ENCODE peak calls at places on chromosome X, in ten cellular contexts. One of them, this sample, is unnamed.
A peak's percentile ranks its signal among the peaks of the same experiment; 100 is the strongest.

GRCh38 chrX:87005183-87005582 is 512.4 kb upstream of the KLHL4 start:
- DNase-seq in activated CD4-positive, alpha-beta T cell treated with anti-CD3 and anti-CD28 coated beads, Interleukin-2, amount 10 ng/mL, durations not matched to agents 7 days and 5 days: no peak
- DNase-seq in stromal cell of bone marrow: no peak
- DNase-seq in MG63: no peak
- DNase-seq in thyroid gland: no peak
- DNase-seq in NCI-H2029: no peak
- DNase-seq in foreskin fibroblast: no peak
- DNase-seq in mammary epithelial cell: no peak
- DNase-seq in OCI-M1: no peak
- DNase-seq in left ventricle myocardium inferior: no peak
- DNase-seq in this sample: no peak

GRCh38 chrX:68238568-68238967 is 194.7 kb downstream of the OPHN1 start:
- DNase-seq in left ventricle myocardium inferior: no peak
- DNase-seq in activated CD4-positive, alpha-beta T cell treated with anti-CD3 and anti-CD28 coated beads, Interleukin-2, amount 10 ng/mL, durations not matched to agents 7 days and 5 days: no peak
- DNase-seq in stromal cell of bone marrow: no peak
- DNase-seq in MG63: no peak
- DNase-seq in mammary epithelial cell: no peak
- DNase-seq in NCI-H2029: no peak
- DNase-seq in thyroid gland: no peak
- DNase-seq in OCI-M1: peak; percentile 14
- DNase-seq in foreskin fibroblast: no peak
- DNase-seq in this sample: no peak

GRCh38 chrX:21151051-21151450 is 223.2 kb upstream of the CNKSR2 start:
- DNase-seq in stromal cell of bone marrow: no peak
- DNase-seq in OCI-M1: no peak
- DNase-seq in activated CD4-positive, alpha-beta T cell treated with anti-CD3 and anti-CD28 coated beads, Interleukin-2, amount 10 ng/mL, durations not matched to agents 7 days and 5 days: no peak
- DNase-seq in thyroid gland: no peak
- DNase-seq in mammary epithelial cell: no peak
- DNase-seq in NCI-H2029: no peak
- DNase-seq in left ventricle myocardium inferior: no peak
- DNase-seq in foreskin fibroblast: no peak
- DNase-seq in MG63: no peak
- DNase-seq in this sample: no peak

GRCh38 chrX:121254336-121254735 is 206.9 kb downstream of the GLUD2 start:
- DNase-seq in activated CD4-positive, alpha-beta T cell treated with anti-CD3 and anti-CD28 coated beads, Interleukin-2, amount 10 ng/mL, durations not matched to agents 7 days and 5 days: no peak
- DNase-seq in stromal cell of bone marrow: no peak
- DNase-seq in MG63: no peak
- DNase-seq in NCI-H2029: no peak
- DNase-seq in left ventricle myocardium inferior: no peak
- DNase-seq in foreskin fibroblast: no peak
- DNase-seq in thyroid gland: no peak
- DNase-seq in OCI-M1: peak; percentile 7
- DNase-seq in mammary epithelial cell: no peak
- DNase-seq in this sample: no peak

GRCh38 chrX:38215141-38215540 is 5.5 kb downstream of the SRPX start:
- DNase-seq in mammary epithelial cell: peak; percentile 76
- DNase-seq in MG63: no peak
- DNase-seq in OCI-M1: no peak
- DNase-seq in NCI-H2029: no peak
- DNase-seq in thyroid gland: no peak
- DNase-seq in stromal cell of bone marrow: peak; percentile 61
- DNase-seq in left ventricle myocardium inferior: no peak
- DNase-seq in foreskin fibroblast: peak; percentile 79
- DNase-seq in activated CD4-positive, alpha-beta T cell treated with anti-CD3 and anti-CD28 coated beads, Interleukin-2, amount 10 ng/mL, durations not matched to agents 7 days and 5 days: no peak
- DNase-seq in this sample: no peak

GRCh38 chrX:129945131-129945530 is 37.3 kb upstream of the BCORL1 start:
- DNase-seq in thyroid gland: no peak
- DNase-seq in activated CD4-positive, alpha-beta T cell treated with anti-CD3 and anti-CD28 coated beads, Interleukin-2, amount 10 ng/mL, durations not matched to agents 7 days and 5 days: no peak
- DNase-seq in mammary epithelial cell: no peak
- DNase-seq in foreskin fibroblast: no peak
- DNase-seq in OCI-M1: no peak
- DNase-seq in stromal cell of bone marrow: no peak
- DNase-seq in MG63: no peak
- DNase-seq in NCI-H2029: no peak
- DNase-seq in left ventricle myocardium inferior: no peak
- DNase-seq in this sample: no peak

GRCh38 chrX:130771230-130771629 is 131.8 kb downstream of the ENOX2 start:
- DNase-seq in thyroid gland: no peak
- DNase-seq in MG63: no peak
- DNase-seq in mammary epithelial cell: no peak
- DNase-seq in NCI-H2029: no peak
- DNase-seq in left ventricle myocardium inferior: no peak
- DNase-seq in stromal cell of bone marrow: no peak
- DNase-seq in OCI-M1: no peak
- DNase-seq in foreskin fibroblast: no peak
- DNase-seq in activated CD4-positive, alpha-beta T cell treated with anti-CD3 and anti-CD28 coated beads, Interleukin-2, amount 10 ng/mL, durations not matched to agents 7 days and 5 days: no peak
- DNase-seq in this sample: no peak

GRCh38 chrX:41238543-41238942 is 95.4 kb upstream of the DDX3X start:
- DNase-seq in stromal cell of bone marrow: no peak
- DNase-seq in thyroid gland: no peak
- DNase-seq in left ventricle myocardium inferior: no peak
- DNase-seq in NCI-H2029: no peak
- DNase-seq in activated CD4-positive, alpha-beta T cell treated with anti-CD3 and anti-CD28 coated beads, Interleukin-2, amount 10 ng/mL, durations not matched to agents 7 days and 5 days: no peak
- DNase-seq in foreskin fibroblast: peak; percentile 37
- DNase-seq in mammary epithelial cell: peak; percentile 60
- DNase-seq in OCI-M1: peak; percentile 20
- DNase-seq in MG63: no peak
- DNase-seq in this sample: peak; percentile 33

GRCh38 chrX:100895365-100896075 is 21.4 kb upstream of the NOX1 start:
- DNase-seq in left ventricle myocardium inferior: no peak
- DNase-seq in NCI-H2029: no peak
- DNase-seq in MG63: peak; percentile 4
- DNase-seq in OCI-M1: peak; percentile 44
- DNase-seq in foreskin fibroblast: peak; percentile 22
- DNase-seq in activated CD4-positive, alpha-beta T cell treated with anti-CD3 and anti-CD28 coated beads, Interleukin-2, amount 10 ng/mL, durations not matched to agents 7 days and 5 days: peak; percentile 13
- DNase-seq in mammary epithelial cell: peak; percentile 93
- DNase-seq in thyroid gland: peak; percentile 12
- DNase-seq in stromal cell of bone marrow: peak; percentile 11
- DNase-seq in this sample: peak; percentile 12

GRCh38 chrX:11886745-11887144 is 128.7 kb downstream of the MSL3 start:
- DNase-seq in MG63: no peak
- DNase-seq in foreskin fibroblast: peak; percentile 68
- DNase-seq in stromal cell of bone marrow: no peak
- DNase-seq in thyroid gland: no peak
- DNase-seq in mammary epithelial cell: peak; percentile 70
- DNase-seq in activated CD4-positive, alpha-beta T cell treated with anti-CD3 and anti-CD28 coated beads, Interleukin-2, amount 10 ng/mL, durations not matched to agents 7 days and 5 days: no peak
- DNase-seq in OCI-M1: no peak
- DNase-seq in left ventricle myocardium inferior: no peak
- DNase-seq in NCI-H2029: no peak
- DNase-seq in this sample: no peak

GRCh38 chrX:35380808-35381700 is 417.1 kb upstream of the MAGEB16 start:
- DNase-seq in NCI-H2029: peak; percentile 1
- DNase-seq in stromal cell of bone marrow: no peak
- DNase-seq in MG63: no peak
- DNase-seq in foreskin fibroblast: no peak
- DNase-seq in left ventricle myocardium inferior: no peak
- DNase-seq in activated CD4-positive, alpha-beta T cell treated with anti-CD3 and anti-CD28 coated beads, Interleukin-2, amount 10 ng/mL, durations not matched to agents 7 days and 5 days: no peak
- DNase-seq in OCI-M1: peak; percentile 43
- DNase-seq in thyroid gland: no peak
- DNase-seq in mammary epithelial cell: peak; percentile 42
- DNase-seq in this sample: no peak

GRCh38 chrX:97267916-97268680 is 384.4 kb downstream of the RPA4 start:
- DNase-seq in left ventricle myocardium inferior: no peak
- DNase-seq in MG63: no peak
- DNase-seq in stromal cell of bone marrow: no peak
- DNase-seq in thyroid gland: no peak
- DNase-seq in foreskin fibroblast: no peak
- DNase-seq in mammary epithelial cell: no peak
- DNase-seq in NCI-H2029: no peak
- DNase-seq in OCI-M1: no peak
- DNase-seq in activated CD4-positive, alpha-beta T cell treated with anti-CD3 and anti-CD28 coated beads, Interleukin-2, amount 10 ng/mL, durations not matched to agents 7 days and 5 days: no peak
- DNase-seq in this sample: no peak

GRCh38 chrX:50704360-50704759 is 109.6 kb downstream of the SHROOM4 start:
- DNase-seq in thyroid gland: no peak
- DNase-seq in mammary epithelial cell: no peak
- DNase-seq in OCI-M1: no peak
- DNase-seq in NCI-H2029: no peak
- DNase-seq in activated CD4-positive, alpha-beta T cell treated with anti-CD3 and anti-CD28 coated beads, Interleukin-2, amount 10 ng/mL, durations not matched to agents 7 days and 5 days: no peak
- DNase-seq in left ventricle myocardium inferior: no peak
- DNase-seq in foreskin fibroblast: no peak
- DNase-seq in stromal cell of bone marrow: peak; percentile 10
- DNase-seq in MG63: no peak
- DNase-seq in this sample: no peak

This sample was measured in AG08396.